ENCODE peak calls at places on chromosomes 16 and 17, in seven cellular contexts. One of them, this sample, is unnamed.

GRCh38 chr16:64391009-64391663 is 730.7 kb downstream of the CDH11 start:
- DNase-seq in HS-5: no peak
- DNase-seq in T-helper 1 cell: no peak
- DNase-seq in Peyer's patch: no peak
- DNase-seq in epithelial cell of proximal tubule: no peak
- DNase-seq in fibroblast of the conjunctiva: no peak
- DNase-seq in adipocyte: peak
- DNase-seq in this sample: no peak

GRCh38 chr16:66608241-66609138 is 4.0 kb downstream of the CMTM3 start:
- DNase-seq in fibroblast of the conjunctiva: peak
- DNase-seq in adipocyte: peak
- DNase-seq in HS-5: peak
- DNase-seq in Peyer's patch: peak
- DNase-seq in T-helper 1 cell: peak
- DNase-seq in epithelial cell of proximal tubule: peak
- DNase-seq in this sample: peak

GRCh38 chr17:59572301-59572924 is 7.0 kb downstream of the DHX40 start:
- DNase-seq in HS-5: no peak
- DNase-seq in Peyer's patch: no peak
- DNase-seq in epithelial cell of proximal tubule: no peak
- DNase-seq in adipocyte: peak
- DNase-seq in T-helper 1 cell: no peak
- DNase-seq in fibroblast of the conjunctiva: no peak
- DNase-seq in this sample: no peak

GRCh38 chr17:50919321-50920040 is 53.3 kb upstream of the TOB1 start:
- DNase-seq in T-helper 1 cell: peak
- DNase-seq in epithelial cell of proximal tubule: peak
- DNase-seq in fibroblast of the conjunctiva: peak
- DNase-seq in Peyer's patch: peak
- DNase-seq in adipocyte: peak
- DNase-seq in HS-5: no peak
- DNase-seq in this sample: peak

GRCh38 chr16:86576591-86577313 is 1.6 kb upstream of the FOXL1 start:
- DNase-seq in Peyer's patch: no peak
- DNase-seq in T-helper 1 cell: no peak
- DNase-seq in epithelial cell of proximal tubule: no peak
- DNase-seq in HS-5: no peak
- DNase-seq in adipocyte: no peak
- DNase-seq in fibroblast of the conjunctiva: no peak
- DNase-seq in this sample: no peak

GRCh38 chr16:56950881-56951771 is 10.6 kb upstream of the CETP start:
- DNase-seq in fibroblast of the conjunctiva: no peak
- DNase-seq in T-helper 1 cell: peak
- DNase-seq in adipocyte: peak
- DNase-seq in Peyer's patch: peak
- DNase-seq in HS-5: no peak
- DNase-seq in epithelial cell of proximal tubule: no peak
- DNase-seq in this sample: no peak

GRCh38 chr17:82531431-82531881 is 11.9 kb downstream of the FOXK2 start:
- DNase-seq in adipocyte: peak
- DNase-seq in epithelial cell of proximal tubule: no peak
- DNase-seq in Peyer's patch: no peak
- DNase-seq in T-helper 1 cell: no peak
- DNase-seq in HS-5: no peak
- DNase-seq in fibroblast of the conjunctiva: no peak
- DNase-seq in this sample: no peak

GRCh38 chr17:56773124-56773523 is 60.6 kb downstream of the C17orf67 start:
- DNase-seq in epithelial cell of proximal tubule: no peak
- DNase-seq in HS-5: no peak
- DNase-seq in Peyer's patch: no peak
- DNase-seq in adipocyte: no peak
- DNase-seq in fibroblast of the conjunctiva: no peak
- DNase-seq in T-helper 1 cell: no peak
- DNase-seq in this sample: no peak

GRCh38 chr17:2383628-2384167 is 17.2 kb downstream of the MNT start:
- DNase-seq in epithelial cell of proximal tubule: no peak
- DNase-seq in adipocyte: no peak
- DNase-seq in Peyer's patch: no peak
- DNase-seq in fibroblast of the conjunctiva: no peak
- DNase-seq in T-helper 1 cell: no peak
- DNase-seq in HS-5: no peak
- DNase-seq in this sample: no peak

GRCh38 chr16:66026211-66026610 is 340.3 kb upstream of the CDH5 start:
- DNase-seq in fibroblast of the conjunctiva: no peak
- DNase-seq in HS-5: no peak
- DNase-seq in epithelial cell of proximal tubule: no peak
- DNase-seq in Peyer's patch: no peak
- DNase-seq in T-helper 1 cell: no peak
- DNase-seq in adipocyte: peak
- DNase-seq in this sample: no peak

GRCh38 chr16:58727796-58728568 is 6.1 kb downstream of the GOT2 start:
- DNase-seq in Peyer's patch: no peak
- DNase-seq in HS-5: no peak
- DNase-seq in fibroblast of the conjunctiva: no peak
- DNase-seq in T-helper 1 cell: no peak
- DNase-seq in adipocyte: no peak
- DNase-seq in epithelial cell of proximal tubule: peak
- DNase-seq in this sample: no peak

GRCh38 chr17:42676424-42677011 is at the start of gene PLEKHH3:
- DNase-seq in Peyer's patch: no peak
- DNase-seq in epithelial cell of proximal tubule: no peak
- DNase-seq in fibroblast of the conjunctiva: peak
- DNase-seq in adipocyte: no peak
- DNase-seq in HS-5: no peak
- DNase-seq in T-helper 1 cell: no peak
- DNase-seq in this sample: no peak

GRCh38 chr17:3979276-3979583 is 15.0 kb upstream of the ATP2A3 start:
- DNase-seq in epithelial cell of proximal tubule: no peak
- DNase-seq in HS-5: no peak
- DNase-seq in adipocyte: no peak
- DNase-seq in T-helper 1 cell: no peak
- DNase-seq in fibroblast of the conjunctiva: no peak
- DNase-seq in Peyer's patch: peak
- DNase-seq in this sample: no peak

GRCh38 chr17:75270218-75270965 is 639 bp downstream of the MIF4GD start:
- DNase-seq in HS-5: no peak
- DNase-seq in T-helper 1 cell: peak
- DNase-seq in epithelial cell of proximal tubule: no peak
- DNase-seq in Peyer's patch: peak
- DNase-seq in adipocyte: peak
- DNase-seq in fibroblast of the conjunctiva: no peak
- DNase-seq in this sample: peak

GRCh38 chr17:66822009-66822408 is 12.9 kb upstream of the CACNG5 start:
- DNase-seq in HS-5: no peak
- DNase-seq in Peyer's patch: no peak
- DNase-seq in fibroblast of the conjunctiva: no peak
- DNase-seq in epithelial cell of proximal tubule: no peak
- DNase-seq in T-helper 1 cell: no peak
- DNase-seq in adipocyte: no peak
- DNase-seq in this sample: no peak

GRCh38 chr17:75318615-75319222 is 29.5 kb upstream of the SLC25A19 start:
- DNase-seq in T-helper 1 cell: no peak
- DNase-seq in fibroblast of the conjunctiva: no peak
- DNase-seq in Peyer's patch: no peak
- DNase-seq in epithelial cell of proximal tubule: no peak
- DNase-seq in adipocyte: no peak
- DNase-seq in HS-5: no peak
- DNase-seq in this sample: no peak

GRCh38 chr17:28745052-28745776 is 1.4 kb downstream of the TRAF4 start:
- DNase-seq in Peyer's patch: peak
- DNase-seq in HS-5: no peak
- DNase-seq in T-helper 1 cell: no peak
- DNase-seq in fibroblast of the conjunctiva: peak
- DNase-seq in epithelial cell of proximal tubule: no peak
- DNase-seq in adipocyte: peak
- DNase-seq in this sample: no peak

GRCh38 chr17:56979091-56979480 is 1.2 kb downstream of the SCPEP1 start:
- DNase-seq in fibroblast of the conjunctiva: no peak
- DNase-seq in adipocyte: peak
- DNase-seq in HS-5: no peak
- DNase-seq in Peyer's patch: no peak
- DNase-seq in epithelial cell of proximal tubule: no peak
- DNase-seq in T-helper 1 cell: no peak
- DNase-seq in this sample: no peak

GRCh38 chr16:9536905-9537304 is 445.5 kb downstream of the HAPSTR1 start:
- DNase-seq in HS-5: no peak
- DNase-seq in Peyer's patch: no peak
- DNase-seq in fibroblast of the conjunctiva: no peak
- DNase-seq in T-helper 1 cell: no peak
- DNase-seq in adipocyte: no peak
- DNase-seq in epithelial cell of proximal tubule: no peak
- DNase-seq in this sample: no peak